ENCODE peak calls at places on chromosomes 5 and 9, in six cellular contexts. One of them, this sample, is unnamed.

GRCh38 chr5:145130996-145131395 is 704.1 kb downstream of the PRELID2 start:
- DNase-seq in H1: no peak
- DNase-seq in mesenchymal stem cell: peak
- DNase-seq in mesendoderm: peak
- DNase-seq in IMR-90: no peak
- DNase-seq in H9: no peak
- DNase-seq in this sample: no peak

GRCh38 chr9:88738708-88739107 is 203.7 kb downstream of the NXNL2 start:
- DNase-seq in IMR-90: peak
- DNase-seq in mesenchymal stem cell: peak
- DNase-seq in H9: no peak
- DNase-seq in mesendoderm: no peak
- DNase-seq in H1: no peak
- DNase-seq in this sample: no peak

GRCh38 chr5:34656001-34656699 is at the start of gene RAI14:
- DNase-seq in IMR-90: peak
- DNase-seq in H9: peak
- DNase-seq in H1: peak
- DNase-seq in mesendoderm: peak
- DNase-seq in mesenchymal stem cell: peak
- DNase-seq in this sample: peak

GRCh38 chr9:104143554-104143919 is 49.4 kb downstream of the SMC2 start:
- DNase-seq in mesendoderm: no peak
- DNase-seq in IMR-90: no peak
- DNase-seq in H1: no peak
- DNase-seq in mesenchymal stem cell: no peak
- DNase-seq in H9: no peak
- DNase-seq in this sample: no peak

GRCh38 chr5:93359296-93359957 is 221.6 kb downstream of the NR2F1-AS1 start:
- DNase-seq in mesenchymal stem cell: peak
- DNase-seq in H1: no peak
- DNase-seq in IMR-90: peak
- DNase-seq in H9: no peak
- DNase-seq in mesendoderm: peak
- DNase-seq in this sample: no peak

GRCh38 chr9:121651295-121652036 is at the start of gene DAB2IP:
- DNase-seq in mesendoderm: peak
- DNase-seq in mesenchymal stem cell: peak
- DNase-seq in IMR-90: peak
- DNase-seq in H1: no peak
- DNase-seq in H9: peak
- DNase-seq in this sample: peak

GRCh38 chr9:4143951-4144717 is 155.7 kb downstream of the GLIS3 start:
- DNase-seq in H1: no peak
- DNase-seq in H9: no peak
- DNase-seq in mesenchymal stem cell: peak
- DNase-seq in IMR-90: peak
- DNase-seq in mesendoderm: peak
- DNase-seq in this sample: peak

GRCh38 chr9:125805057-125805456 is 57.9 kb downstream of the PBX3 start:
- DNase-seq in mesenchymal stem cell: peak
- DNase-seq in IMR-90: peak
- DNase-seq in H9: no peak
- DNase-seq in mesendoderm: no peak
- DNase-seq in H1: no peak
- DNase-seq in this sample: no peak

GRCh38 chr9:88179080-88179521 is 40.8 kb upstream of the SPATA31C2 start:
- DNase-seq in IMR-90: no peak
- DNase-seq in mesenchymal stem cell: no peak
- DNase-seq in H1: no peak
- DNase-seq in mesendoderm: no peak
- DNase-seq in H9: no peak
- DNase-seq in this sample: no peak

GRCh38 chr5:1448511-1449011 is 3.3 kb upstream of the SLC6A3 start:
- DNase-seq in mesendoderm: no peak
- DNase-seq in H9: no peak
- DNase-seq in H1: no peak
- DNase-seq in IMR-90: no peak
- DNase-seq in mesenchymal stem cell: no peak
- DNase-seq in this sample: no peak

GRCh38 chr9:130539473-130540223 is 39.7 kb upstream of the FUBP3 start:
- DNase-seq in mesendoderm: no peak
- DNase-seq in H9: no peak
- DNase-seq in mesenchymal stem cell: no peak
- DNase-seq in H1: no peak
- DNase-seq in IMR-90: peak
- DNase-seq in this sample: no peak

GRCh38 chr5:134468921-134469400 is 56.5 kb upstream of the JADE2 start:
- DNase-seq in mesendoderm: no peak
- DNase-seq in IMR-90: no peak
- DNase-seq in H9: no peak
- DNase-seq in mesenchymal stem cell: no peak
- DNase-seq in H1: no peak
- DNase-seq in this sample: no peak

GRCh38 chr5:31833005-31833404 is 194.1 kb downstream of the PDZD2 start:
- DNase-seq in H1: no peak
- DNase-seq in mesendoderm: no peak
- DNase-seq in mesenchymal stem cell: no peak
- DNase-seq in IMR-90: no peak
- DNase-seq in H9: no peak
- DNase-seq in this sample: no peak

GRCh38 chr5:79503794-79504495 is 10.0 kb downstream of the HOMER1 start:
- DNase-seq in IMR-90: peak
- DNase-seq in H9: no peak
- DNase-seq in mesendoderm: no peak
- DNase-seq in mesenchymal stem cell: peak
- DNase-seq in H1: no peak
- DNase-seq in this sample: no peak

GRCh38 chr5:16754621-16755020 is 137.8 kb upstream of the RETREG1 start:
- DNase-seq in H1: no peak
- DNase-seq in mesenchymal stem cell: no peak
- DNase-seq in IMR-90: no peak
- DNase-seq in H9: no peak
- DNase-seq in mesendoderm: peak
- DNase-seq in this sample: peak

GRCh38 chr5:56670916-56671315 is 144.4 kb upstream of the MAP3K1 start:
- DNase-seq in mesendoderm: no peak
- DNase-seq in IMR-90: peak
- DNase-seq in H1: no peak
- DNase-seq in H9: no peak
- DNase-seq in mesenchymal stem cell: peak
- DNase-seq in this sample: no peak

GRCh38 chr5:110159202-110159601 is 469.5 kb downstream of the MAN2A1 start:
- DNase-seq in IMR-90: no peak
- DNase-seq in mesendoderm: no peak
- DNase-seq in H9: no peak
- DNase-seq in H1: no peak
- DNase-seq in mesenchymal stem cell: peak
- DNase-seq in this sample: no peak

GRCh38 chr5:143576721-143577484 is 173.4 kb upstream of the NR3C1 start:
- DNase-seq in H1: no peak
- DNase-seq in mesenchymal stem cell: peak
- DNase-seq in IMR-90: peak
- DNase-seq in mesendoderm: no peak
- DNase-seq in H9: no peak
- DNase-seq in this sample: no peak

GRCh38 chr5:67214713-67215591 is 18.4 kb upstream of the CD180 start:
- DNase-seq in IMR-90: no peak
- DNase-seq in H1: no peak
- DNase-seq in mesendoderm: no peak
- DNase-seq in H9: no peak
- DNase-seq in mesenchymal stem cell: no peak
- DNase-seq in this sample: no peak

GRCh38 chr9:78971505-78971904 is 600.3 kb upstream of the TLE4 start:
- DNase-seq in mesenchymal stem cell: no peak
- DNase-seq in IMR-90: no peak
- DNase-seq in mesendoderm: peak
- DNase-seq in H1: no peak
- DNase-seq in H9: no peak
- DNase-seq in this sample: no peak

GRCh38 chr9:95193067-95193466 is 124.4 kb downstream of the FANCC start:
- DNase-seq in mesenchymal stem cell: no peak
- DNase-seq in mesendoderm: peak
- DNase-seq in H1: peak
- DNase-seq in H9: peak
- DNase-seq in IMR-90: no peak
- DNase-seq in this sample: no peak

GRCh38 chr9:127545196-127546124 is 66.6 kb upstream of the STXBP1 start:
- DNase-seq in mesenchymal stem cell: no peak
- DNase-seq in H9: no peak
- DNase-seq in mesendoderm: no peak
- DNase-seq in H1: no peak
- DNase-seq in IMR-90: peak
- DNase-seq in this sample: no peak

GRCh38 chr9:105053209-105053652 is 125.3 kb upstream of the ABCA1 start:
- DNase-seq in mesendoderm: no peak
- DNase-seq in H9: no peak
- DNase-seq in H1: no peak
- DNase-seq in mesenchymal stem cell: peak
- DNase-seq in IMR-90: peak
- DNase-seq in this sample: no peak

GRCh38 chr9:112012026-112012902 is 115.7 kb downstream of the UGCG start:
- DNase-seq in mesendoderm: no peak
- DNase-seq in H1: no peak
- DNase-seq in mesenchymal stem cell: peak
- DNase-seq in IMR-90: peak
- DNase-seq in H9: no peak
- DNase-seq in this sample: no peak

GRCh38 chr9:116673375-116673774 is 13.7 kb upstream of the TRIM32 start:
- DNase-seq in H1: no peak
- DNase-seq in mesenchymal stem cell: no peak
- DNase-seq in IMR-90: no peak
- DNase-seq in mesendoderm: no peak
- DNase-seq in H9: no peak
- DNase-seq in this sample: no peak

GRCh38 chr9:77956555-77956954 is 75.1 kb downstream of the GNAQ start:
- DNase-seq in IMR-90: no peak
- DNase-seq in mesenchymal stem cell: no peak
- DNase-seq in mesendoderm: peak
- DNase-seq in H1: no peak
- DNase-seq in H9: no peak
- DNase-seq in this sample: no peak

GRCh38 chr9:92525306-92525705 is 10.5 kb downstream of the ECM2 start:
- DNase-seq in mesenchymal stem cell: peak
- DNase-seq in H9: no peak
- DNase-seq in IMR-90: peak
- DNase-seq in H1: no peak
- DNase-seq in mesendoderm: no peak
- DNase-seq in this sample: no peak

GRCh38 chr5:138824924-138825863 is 49.9 kb downstream of the LRRTM2 start:
- DNase-seq in mesenchymal stem cell: peak
- DNase-seq in H1: no peak
- DNase-seq in mesendoderm: no peak
- DNase-seq in H9: no peak
- DNase-seq in IMR-90: peak
- DNase-seq in this sample: no peak

GRCh38 chr9:34555435-34556230 is 32.8 kb upstream of the ENHO start:
- DNase-seq in mesendoderm: no peak
- DNase-seq in H1: no peak
- DNase-seq in mesenchymal stem cell: no peak
- DNase-seq in IMR-90: no peak
- DNase-seq in H9: no peak
- DNase-seq in this sample: no peak

GRCh38 chr9:14692918-14693861 is at the start of gene ZDHHC21:
- DNase-seq in mesendoderm: peak
- DNase-seq in H9: peak
- DNase-seq in mesenchymal stem cell: peak
- DNase-seq in IMR-90: peak
- DNase-seq in H1: peak
- DNase-seq in this sample: peak

GRCh38 chr9:129665814-129666511 is 516 bp downstream of the PRRX2 start:
- DNase-seq in IMR-90: no peak
- DNase-seq in H9: no peak
- DNase-seq in H1: no peak
- DNase-seq in mesendoderm: no peak
- DNase-seq in mesenchymal stem cell: no peak
- DNase-seq in this sample: no peak

GRCh38 chr9:97564291-97565175 is 63.1 kb downstream of the TMOD1 start:
- DNase-seq in H9: peak
- DNase-seq in H1: no peak
- DNase-seq in mesendoderm: no peak
- DNase-seq in mesenchymal stem cell: peak
- DNase-seq in IMR-90: peak
- DNase-seq in this sample: no peak

DNA sequence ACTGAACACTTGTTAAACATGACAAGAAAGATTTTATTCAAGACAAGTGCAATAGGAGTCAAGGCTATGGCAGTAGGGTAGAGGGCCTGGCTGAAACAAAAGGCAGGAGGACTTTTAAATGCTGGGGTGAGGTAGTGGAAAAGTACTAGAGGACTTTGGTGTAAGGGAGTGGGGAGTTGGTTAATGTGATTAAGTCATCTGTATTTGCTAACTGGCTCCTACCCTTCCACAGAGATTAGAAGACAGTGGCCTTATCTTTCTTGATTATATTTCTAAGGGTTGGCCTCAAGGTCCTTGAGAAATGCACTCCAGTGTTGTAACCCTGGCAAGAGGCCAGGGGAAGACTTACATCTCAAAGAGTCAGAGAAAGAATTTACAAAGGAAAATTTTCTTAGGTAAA is 160.2 kb upstream of the FTMT start:
- DNase-seq in mesendoderm: peak
- DNase-seq in IMR-90: no peak
- DNase-seq in mesenchymal stem cell: peak
- DNase-seq in H1: no peak
- DNase-seq in H9: no peak
- DNase-seq in this sample: no peak
- H3K4ac ChIP-seq in mesendoderm: no peak
- H3K4ac ChIP-seq in IMR-90: no peak
- H3K4ac ChIP-seq in mesenchymal stem cell: no peak
- H3K4ac ChIP-seq in H1: no peak
- H3K4ac ChIP-seq in H9: no peak
- H3K4ac ChIP-seq in this sample: no peak

GRCh38 chr5:14177651-14178050 is 34.5 kb downstream of the TRIO start:
- DNase-seq in H9: no peak
- DNase-seq in mesenchymal stem cell: no peak
- DNase-seq in mesendoderm: no peak
- DNase-seq in H1: no peak
- DNase-seq in IMR-90: no peak
- DNase-seq in this sample: no peak
- H3K4ac ChIP-seq in H9: no peak
- H3K4ac ChIP-seq in mesenchymal stem cell: no peak
- H3K4ac ChIP-seq in mesendoderm: no peak
- H3K4ac ChIP-seq in H1: no peak
- H3K4ac ChIP-seq in IMR-90: peak
- H3K4ac ChIP-seq in this sample: no peak

GRCh38 chr9:137643921-137644320 is 25.1 kb downstream of the EHMT1 start:
- DNase-seq in mesenchymal stem cell: no peak
- DNase-seq in H9: no peak
- DNase-seq in mesendoderm: no peak
- DNase-seq in IMR-90: no peak
- DNase-seq in H1: no peak
- DNase-seq in this sample: no peak
- H3K4ac ChIP-seq in mesenchymal stem cell: no peak
- H3K4ac ChIP-seq in H9: no peak
- H3K4ac ChIP-seq in mesendoderm: no peak
- H3K4ac ChIP-seq in IMR-90: no peak
- H3K4ac ChIP-seq in H1: no peak
- H3K4ac ChIP-seq in this sample: no peak

DNA sequence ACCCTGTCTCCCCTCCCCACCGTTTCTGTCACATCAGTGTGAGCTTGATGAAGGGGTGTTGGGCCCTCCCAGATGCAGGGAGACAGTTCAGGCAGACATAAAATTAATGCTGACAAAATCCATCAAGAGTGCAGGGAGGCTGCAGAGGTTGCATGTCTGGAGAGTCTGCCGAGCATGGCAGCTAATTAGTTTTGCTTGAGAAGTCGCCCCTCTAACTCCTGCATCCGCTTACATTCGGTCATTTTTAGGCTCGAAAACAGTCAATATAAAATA is 44.9 kb downstream of the GALNT12 start:
- DNase-seq in H9: no peak
- DNase-seq in mesenchymal stem cell: no peak
- DNase-seq in mesendoderm: no peak
- DNase-seq in H1: no peak
- DNase-seq in IMR-90: no peak
- DNase-seq in this sample: no peak
- H3K4ac ChIP-seq in H9: no peak
- H3K4ac ChIP-seq in mesenchymal stem cell: no peak
- H3K4ac ChIP-seq in mesendoderm: no peak
- H3K4ac ChIP-seq in H1: no peak
- H3K4ac ChIP-seq in IMR-90: peak
- H3K4ac ChIP-seq in this sample: no peak

This sample was measured in neuronal stem cell.